ENCODE peak calls at places on chromosomes 12 and 14, in four cellular contexts. U is tibial artery, E is GM06990, M is colonic mucosa. J is an unnamed sample.

GRCh38 chr14:60768602-60769001 is 34.0 kb downstream of the MNAT1 start:
- DNase-seq in E (no peak), M (no peak), U (no peak), J (no peak)

GRCh38 chr12:131044760-131045381 is 91.2 kb downstream of the ADGRD1 start:
- DNase-seq in M (no peak), U (no peak), E (no peak), J (no peak)

GRCh38 chr12:12209043-12209442 is 57.8 kb downstream of the LRP6 start:
- DNase-seq in U (no peak), E (no peak), M (no peak), J (no peak)

GRCh38 chr14:78022059-78022458 is 148.1 kb upstream of the NRXN3 start:
- DNase-seq in U (no peak), E (no peak), M (peak; percentile 68), J (peak; percentile 62)

GRCh38 chr14:104708606-104709268 is 15.3 kb upstream of the ADSS1 start:
- DNase-seq in M (peak; percentile 76), E (peak; percentile 53), U (peak; percentile 86), J (peak; percentile 97)

GRCh38 chr12:105084251-105085250 is at the start of gene ALDH1L2:
- DNase-seq in E (peak; percentile 78), U (peak; percentile 93), M (peak; percentile 88), J (peak; percentile 77)

GRCh38 chr12:26798669-26799068 is 34.3 kb downstream of the ITPR2 start:
- DNase-seq in E (no peak), U (no peak), M (no peak), J (no peak)

GRCh38 chr14:71240154-71240553 is 332.9 kb downstream of the PCNX1 start:
- DNase-seq in M (no peak), E (no peak), U (no peak), J (no peak)

GRCh38 chr14:68377459-68377858 is 415.4 kb downstream of the ZFP36L1 start:
- DNase-seq in E (no peak), U (peak; percentile 76), M (peak; percentile 79), J (no peak)

GRCh38 chr14:30820674-30821073 is 53.7 kb upstream of the COCH start:
- DNase-seq in E (no peak), M (no peak), U (no peak), J (no peak)

GRCh38 chr12:105674871-105675699 is 344.6 kb downstream of the C12orf75 start:
- DNase-seq in U (no peak), E (no peak), M (no peak), J (no peak)

GRCh38 chr12:89707992-89708792 is 446 bp downstream of the ATP2B1 start:
- DNase-seq in M (peak; percentile 46), U (peak; percentile 76), E (peak; percentile 68), J (peak; percentile 42)

GRCh38 chr12:93415723-93416464 is 25.9 kb downstream of the UBE2N start:
- DNase-seq in M (no peak), U (no peak), E (no peak), J (no peak)

GRCh38 chr14:55097894-55098560 is 31.0 kb upstream of the LGALS3 start:
- DNase-seq in M (no peak), E (peak; percentile 80), U (no peak), J (peak; percentile 76)

GRCh38 chr14:53956427-53957201 is at the start of gene BMP4:
- DNase-seq in U (peak; percentile 95), E (no peak), M (peak; percentile 91), J (peak; percentile 64)

GRCh38 chr12:116455540-116456306 is 103.5 kb upstream of the MAP1LC3B2 start:
- DNase-seq in M (peak; percentile 81), U (peak; percentile 92), E (no peak), J (no peak)

GRCh38 chr12:58601529-58601928 is 318.8 kb downstream of the LRIG3 start:
- DNase-seq in U (no peak), E (no peak), M (no peak), J (no peak)

GRCh38 chr14:61678966-61679365 is 16.3 kb upstream of the HIF1A start:
- DNase-seq in E (no peak), M (no peak), U (no peak), J (no peak)

GRCh38 chr14:104421892-104422291 is 157.7 kb upstream of the C14orf180 start:
- DNase-seq in U (no peak), M (no peak), E (no peak), J (no peak)

GRCh38 chr14:46769292-46769691 is 117.7 kb upstream of the RPL10L start:
- DNase-seq in E (peak; percentile 46), U (no peak), M (no peak), J (peak; percentile 19)

GRCh38 chr12:53115112-53115890 is 12.0 kb downstream of the SOAT2 start:
- DNase-seq in M (no peak), U (no peak), E (no peak), J (peak; percentile 30)

GRCh38 chr14:74882103-74882920 is 596 bp downstream of the DLST start:
- DNase-seq in M (peak; percentile 62), E (no peak), U (peak; percentile 72), J (peak; percentile 45)

GRCh38 chr12:96824074-96824837 is 82.8 kb upstream of the NEDD1 start:
- DNase-seq in E (peak; percentile 4), U (no peak), M (no peak), J (no peak)

GRCh38 chr14:85535916-85536834 is 6.2 kb downstream of the FLRT2 start:
- DNase-seq in U (no peak), M (no peak), E (no peak), J (no peak)
- TF ChIP-seq CTCF in U (peak; percentile 36), M (no peak), E (no peak), J (no peak)

GRCh38 chr14:23352506-23353432 is at the start of gene SLC22A17:
- DNase-seq in U (peak; percentile 88), E (no peak), M (peak; percentile 65), J (peak; percentile 73)
- TF ChIP-seq CTCF in U (no peak), E (no peak), M (no peak), J (no peak)

DNA sequence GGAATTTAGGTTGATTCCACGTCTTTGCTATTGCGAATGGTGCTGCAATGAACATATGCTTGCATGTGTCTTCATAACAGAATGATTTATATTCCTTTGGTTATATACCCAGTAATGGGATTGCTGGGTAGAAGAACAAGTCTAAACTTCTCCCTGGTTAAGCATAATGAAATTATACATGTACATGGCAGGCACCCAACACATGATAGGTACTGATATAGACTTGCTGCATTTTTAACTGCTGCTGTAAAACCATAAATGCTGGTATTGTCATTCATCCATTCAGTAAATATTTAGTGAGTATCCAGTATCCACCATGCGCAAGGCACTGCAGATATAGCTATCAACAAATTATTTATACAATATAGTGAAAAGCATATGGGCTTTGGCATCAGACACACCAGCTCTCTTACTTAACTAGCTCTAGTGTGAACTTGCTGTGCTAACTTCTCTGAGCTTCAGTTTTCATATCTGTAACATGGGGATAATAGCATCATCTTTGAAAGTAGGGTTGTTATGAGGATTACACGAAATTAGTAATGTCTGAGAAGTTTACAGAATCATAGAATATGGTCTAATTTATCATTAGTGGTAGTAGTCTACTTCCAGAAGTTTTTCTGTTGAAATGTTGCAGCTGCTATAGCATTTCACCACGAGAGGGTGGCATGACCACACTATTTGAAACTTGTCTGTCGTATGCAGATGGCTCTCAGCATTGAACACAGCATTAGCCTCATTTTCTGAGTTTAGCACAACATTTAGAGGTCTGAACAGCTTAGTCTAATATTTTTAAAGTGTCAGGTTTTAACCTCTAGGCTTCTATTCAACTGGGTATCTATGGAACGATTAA is 32.0 kb upstream of the SEL1L start:
- DNase-seq in E (no peak), M (no peak), U (no peak), J (peak; percentile 37)
- TF ChIP-seq CTCF in E (peak; percentile 65), M (peak; percentile 28), U (peak; percentile 53), J (peak; percentile 65)

GRCh38 chr12:112824166-112824565 is 32.6 kb downstream of the RPH3A start:
- DNase-seq in M (no peak), E (no peak), U (no peak), J (no peak)

GRCh38 chr12:112826011-112826410 is 34.5 kb downstream of the RPH3A start:
- DNase-seq in E (no peak), M (no peak), U (no peak), J (no peak)

GRCh38 chr12:112822056-112822455 is 30.5 kb downstream of the RPH3A start:
- DNase-seq in U (no peak), E (no peak), M (no peak), J (no peak)

GRCh38 chr12:112824701-112825100 is 33.2 kb downstream of the RPH3A start:
- DNase-seq in M (no peak), E (no peak), U (no peak), J (no peak)

DNA sequence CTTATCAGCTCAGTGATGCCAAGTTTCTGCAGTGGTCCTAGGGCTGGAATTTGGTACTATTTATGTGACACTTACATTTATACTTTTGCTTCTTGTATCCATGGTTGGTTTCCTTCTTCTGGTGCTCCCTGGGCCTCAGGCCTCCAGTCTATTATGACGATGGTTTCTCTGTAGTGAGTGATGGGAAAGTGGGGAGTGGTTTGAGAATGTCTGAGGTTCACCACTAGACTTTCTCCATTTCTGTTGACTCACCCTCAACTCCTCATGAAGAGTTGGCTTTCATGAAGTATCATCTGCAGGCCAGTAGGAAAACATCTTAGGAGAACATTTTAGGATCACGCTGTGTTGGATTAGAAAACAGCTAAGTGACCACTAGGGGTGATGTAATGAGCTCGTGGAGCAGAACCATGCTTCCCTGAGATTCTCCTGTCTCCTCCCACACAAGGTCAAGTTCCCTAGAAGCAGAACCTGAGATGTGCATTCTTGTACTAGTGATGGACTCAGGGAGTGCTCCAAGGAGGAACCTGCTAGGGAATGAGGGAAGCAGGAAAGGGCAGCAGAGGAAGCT is 32.1 kb downstream of the RPH3A start:
- DNase-seq in E (no peak), U (no peak), M (no peak), J (no peak)
- TF ChIP-seq CTCF in E (no peak), U (no peak), M (no peak), J (no peak)

GRCh38 chr12:46304080-46304479 is 35.2 kb upstream of the SLC38A1 start:
- DNase-seq in U (no peak), E (no peak), M (no peak), J (no peak)
- TF ChIP-seq CTCF in U (no peak), E (no peak), M (no peak), J (no peak)

GRCh38 chr12:24268663-24269186 is 319.3 kb upstream of the SOX5 start:
- DNase-seq in E (no peak), U (no peak), M (no peak), J (no peak)
- TF ChIP-seq CTCF in E (no peak), U (no peak), M (no peak), J (no peak)

J was measured in GM13977.